ENCODE peak calls at places on chromosomes 16 and 17, in seven cellular contexts. O is OCI-LY7, T is hepatocyte, I is GM23248, R is MM.1S, Z is GM23338, Y is HCT116. C is an unnamed sample.
A peak's percentile ranks its signal among the peaks of the same experiment; 100 is the strongest.

GRCh38 chr17:44909681-44910144 is 5.6 kb downstream of the GFAP start:
- DNase-seq in T (peak; percentile 24), R (no peak), Z (no peak), I (peak; percentile 74), O (no peak), Y (no peak), C (no peak)

GRCh38 chr16:75288596-75289120 is 37.2 kb upstream of the BCAR1 start:
- DNase-seq in T (no peak), Z (no peak), R (no peak), I (no peak), Y (no peak), O (no peak), C (no peak)

GRCh38 chr17:5437721-5438317 is 1.1 kb downstream of the C1QBP start:
- DNase-seq in O (no peak), R (no peak), T (no peak), Y (no peak), Z (no peak), I (peak; percentile 72), C (peak; percentile 41)

GRCh38 chr17:15263206-15263579 is 1.9 kb downstream of the PMP22 start:
- DNase-seq in I (peak; percentile 94), R (no peak), T (peak; percentile 77), Y (no peak), Z (peak; percentile 76), O (no peak), C (no peak)

GRCh38 chr16:3745751-3746355 is 28.5 kb upstream of the TRAP1 start:
- DNase-seq in Y (no peak), R (no peak), I (peak; percentile 14), O (no peak), T (no peak), Z (no peak), C (no peak)

GRCh38 chr17:48162946-48163506 is 55.5 kb downstream of the SNX11 start:
- DNase-seq in Z (no peak), Y (no peak), I (no peak), R (peak; percentile 50), O (no peak), T (peak; percentile 74), C (no peak)

GRCh38 chr16:4021070-4021779 is 95.0 kb downstream of the ADCY9 start:
- DNase-seq in R (no peak), I (peak; percentile 14), Y (no peak), O (no peak), Z (no peak), T (peak; percentile 63), C (no peak)

GRCh38 chr17:49997256-49997735 is 2.3 kb upstream of the DLX3 start:
- DNase-seq in T (no peak), Z (peak; percentile 11), Y (no peak), O (no peak), I (no peak), R (no peak), C (no peak)

GRCh38 chr17:7074931-7075330 is 5.1 kb downstream of the CLEC10A start:
- DNase-seq in R (no peak), T (no peak), Z (no peak), O (no peak), I (no peak), Y (no peak), C (no peak)

GRCh38 chr17:7070712-7071111 is 9.3 kb downstream of the CLEC10A start:
- DNase-seq in O (no peak), T (no peak), R (no peak), I (no peak), Y (no peak), Z (no peak), C (no peak)

GRCh38 chr17:7067198-7067597 is 12.9 kb downstream of the CLEC10A start:
- DNase-seq in I (no peak), Z (no peak), Y (no peak), O (no peak), T (no peak), R (peak; percentile 1), C (no peak)

GRCh38 chr17:7068268-7068667 is 11.8 kb downstream of the CLEC10A start:
- DNase-seq in R (no peak), Z (no peak), Y (no peak), T (no peak), O (no peak), I (no peak), C (no peak)

DNA sequence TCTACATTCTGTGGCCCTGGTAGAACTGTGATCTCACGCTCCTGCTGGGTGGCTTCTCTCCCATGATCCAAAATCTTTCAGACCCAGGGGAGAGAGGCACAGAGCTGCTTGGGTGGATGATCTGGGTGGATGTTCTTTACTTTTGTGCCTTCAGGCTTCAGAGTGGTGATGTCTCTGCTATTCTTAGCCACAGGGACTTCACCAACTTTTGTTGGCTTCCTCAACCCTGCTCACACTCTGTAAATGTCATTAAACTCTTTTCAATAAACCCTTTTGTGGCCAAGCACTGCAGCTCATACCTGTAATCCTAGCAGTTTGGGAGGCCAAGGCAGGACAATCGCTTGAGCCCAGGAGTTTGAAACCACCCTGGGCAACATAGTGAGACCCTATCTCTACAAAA is 7.6 kb downstream of the CLEC10A start:
- DNase-seq in O (no peak), R (peak; percentile 1), T (no peak), Z (no peak), Y (no peak), I (no peak), C (no peak)
- H3K9me2 ChIP-seq in O (no peaks in the 10 kb centered on the region), R (no peaks in the 10 kb centered on the region), T (no peaks in the 10 kb centered on the region), Z (no peaks in the 10 kb centered on the region), Y (no peaks in the 10 kb centered on the region), I (no peaks in the 10 kb centered on the region), C (no peaks in the 10 kb centered on the region)

GRCh38 chr16:67959520-67959919 is 8.9 kb downstream of the SLC12A4 start:
- DNase-seq in Z (no peak), R (no peak), I (peak; percentile 90), Y (no peak), O (no peak), T (no peak), C (no peak)
- H3K4me2 ChIP-seq in Z (no peak overlapping the region), R (no peak overlapping the region), I (peak overlapping the region; percentile 40), Y (no peak overlapping the region), O (no peak overlapping the region), T (no peak overlapping the region), C (no peak overlapping the region)

DNA sequence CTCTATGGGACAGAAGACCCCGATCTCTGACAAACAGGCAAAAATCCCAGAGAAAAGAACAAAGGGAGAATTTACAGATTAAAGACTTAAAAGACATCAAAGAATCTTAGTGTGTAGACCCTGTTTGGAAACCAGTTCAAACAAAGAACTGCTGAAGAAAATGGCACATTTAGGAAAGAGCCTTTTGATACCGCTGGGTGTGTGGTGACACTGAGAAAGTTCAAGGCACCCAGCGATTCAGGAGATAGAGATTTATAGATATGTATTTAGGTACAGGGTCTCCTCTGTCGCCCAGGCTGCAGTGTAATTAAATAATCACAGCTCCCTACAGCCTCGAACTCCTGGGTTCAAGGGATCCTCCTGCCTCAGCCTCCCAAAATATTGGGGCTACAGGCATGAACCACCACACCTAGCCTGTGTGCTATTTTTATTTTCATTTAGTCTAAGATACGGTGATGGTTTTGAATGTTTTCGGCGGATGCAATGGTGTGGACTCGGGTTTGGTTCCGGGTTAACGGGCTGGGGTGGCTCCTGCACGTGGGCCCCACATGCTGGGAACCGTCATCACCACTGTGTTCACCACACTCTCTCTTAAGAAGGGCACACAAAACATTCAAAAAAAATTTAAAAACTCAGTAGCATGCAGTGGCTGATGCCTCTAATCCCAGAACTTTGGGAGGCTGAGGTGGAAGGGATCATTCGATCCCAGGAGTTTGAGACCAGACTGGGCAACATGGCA is 114.0 kb downstream of the ZNF778 start:
- DNase-seq in I (no peak), Z (no peak), T (no peak), O (no peak), Y (no peak), R (no peak), C (no peak)
- H3K9me2 ChIP-seq in I (no peaks in the 10 kb centered on the region), Z (no peaks in the 10 kb centered on the region), T (no peaks in the 10 kb centered on the region), O (no peaks in the 10 kb centered on the region), Y (no peaks in the 10 kb centered on the region), R (no peaks in the 10 kb centered on the region), C (no peaks in the 10 kb centered on the region)

DNA sequence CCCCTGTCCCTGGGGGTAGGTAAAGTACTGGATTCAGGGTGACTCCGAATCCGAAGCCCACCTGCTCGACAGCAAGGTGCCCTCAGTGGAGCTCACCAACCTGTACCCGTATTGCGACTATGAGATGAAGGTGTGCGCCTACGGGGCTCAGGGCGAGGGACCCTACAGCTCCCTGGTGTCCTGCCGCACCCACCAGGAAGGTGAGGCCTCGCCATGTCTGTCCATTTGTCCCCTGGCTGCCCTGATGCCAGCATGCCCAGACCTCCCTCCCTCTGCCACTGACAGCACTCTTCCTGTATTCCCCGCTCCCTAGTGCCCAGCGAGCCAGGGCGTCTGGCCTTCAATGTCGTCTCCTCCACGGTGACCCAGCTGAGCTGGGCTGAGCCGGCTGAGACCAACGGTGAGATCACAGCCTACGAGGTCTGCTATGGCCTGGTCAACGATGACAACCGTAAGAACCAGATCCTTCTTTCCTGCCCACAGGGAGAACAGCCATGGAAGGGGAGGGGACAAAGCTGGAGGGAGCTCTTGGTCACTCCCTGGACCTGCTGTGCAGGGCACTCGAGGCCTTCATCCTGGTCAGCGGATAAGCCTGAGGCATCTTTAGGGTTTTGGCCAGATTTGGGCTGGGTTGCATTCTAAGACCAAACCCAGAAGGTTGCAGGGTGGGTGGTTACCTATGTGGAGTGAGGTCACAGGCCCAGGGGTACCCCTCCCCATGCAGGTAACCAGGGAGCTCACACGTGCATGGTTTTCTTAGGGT is 14.2 kb downstream of the GALK1 start:
- DNase-seq in R (no peak), Z (no peak), I (no peak), T (no peak), O (no peak), Y (no peak), C (no peak)
- H3K4me2 ChIP-seq in R (no peak overlapping the region), Z (no peak overlapping the region), I (no peak overlapping the region), T (no peak overlapping the region), O (no peak overlapping the region), Y (no peak overlapping the region), C (no peak overlapping the region)

GRCh38 chr17:33014751-33015150 is 23.1 kb downstream of the SPACA3 start:
- DNase-seq in T (peak; percentile 45), Y (no peak), R (no peak), Z (no peak), I (no peak), O (no peak), C (no peak)
- H3K9me2 ChIP-seq in T (no peaks in the 10 kb centered on the region), Y (no peaks in the 10 kb centered on the region), R (no peaks in the 10 kb centered on the region), Z (no peaks in the 10 kb centered on the region), I (no peaks in the 10 kb centered on the region), O (no peaks in the 10 kb centered on the region), C (no peaks in the 10 kb centered on the region)

DNA sequence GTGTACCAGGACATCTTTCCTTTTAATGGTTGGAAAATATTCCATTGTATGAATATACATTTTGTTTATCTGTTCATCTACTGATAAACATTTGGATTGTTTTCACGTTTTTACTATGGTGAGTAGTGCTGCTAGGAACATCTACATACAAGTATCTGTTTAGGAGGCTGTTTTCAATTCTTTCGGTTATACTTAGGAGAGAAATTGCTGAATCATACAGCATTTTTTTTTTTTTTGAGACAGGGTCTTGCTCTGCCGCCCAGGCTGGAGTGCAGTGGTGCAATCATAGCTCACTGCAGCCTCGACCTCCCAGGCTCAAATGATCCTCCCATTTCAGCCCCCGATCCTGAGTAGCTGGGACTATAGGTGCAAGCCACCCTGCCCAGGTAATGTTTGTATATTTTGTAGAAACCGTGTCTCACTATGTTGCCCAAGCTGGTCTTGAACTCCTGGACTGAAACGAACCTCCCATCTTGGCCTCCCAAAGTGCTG is 122.9 kb downstream of the CRLF3 start:
- DNase-seq in O (no peak), Y (no peak), Z (no peak), R (no peak), T (no peak), I (no peak), C (no peak)
- H3K4me2 ChIP-seq in O (no peak overlapping the region), Y (no peak overlapping the region), Z (peak overlapping the region; percentile 73), R (no peak overlapping the region), T (no peak overlapping the region), I (no peak overlapping the region), C (no peak overlapping the region)

C was measured in Karpas-422.